ENCODE peak calls at places on chromosomes 3 and 15, in seven cellular contexts. J is fibroblast of mammary gland; G is small intestine; A is psoas muscle; B is adipocyte; H is keratinocyte; Q is CD8-positive, alpha-beta T cell. M is an unnamed sample.

GRCh38 chr3:130834476-130834875 is 59.4 kb upstream of the ATP2C1 start:
- DNase-seq in Q (no peak), H (no peak), A (no peak), J (peak; percentile 51), G (no peak), B (peak; percentile 25), M (peak; percentile 44)

GRCh38 chr3:172749201-172749965 is 1.1 kb upstream of the ECT2 start:
- DNase-seq in H (no peak), A (no peak), Q (no peak), J (peak; percentile 96), G (peak; percentile 60), B (peak; percentile 92), M (peak; percentile 92)

GRCh38 chr3:8767667-8768363 is 1.6 kb downstream of the OXTR start:
- DNase-seq in G (peak; percentile 50), J (no peak), Q (no peak), B (peak; percentile 46), A (no peak), H (peak; percentile 28), M (peak; percentile 86)

GRCh38 chr15:69096197-69096596 is 64.2 kb upstream of the GLCE start:
- DNase-seq in J (peak; percentile 37), G (no peak), H (no peak), B (no peak), A (no peak), Q (no peak), M (no peak)

GRCh38 chr3:105744202-105744601 is 124.6 kb downstream of the CBLB start:
- DNase-seq in G (no peak), H (no peak), A (no peak), Q (no peak), B (no peak), J (no peak), M (no peak)

GRCh38 chr3:97871206-97871605 is 49.4 kb downstream of the CRYBG3 start:
- DNase-seq in B (peak; percentile 53), A (no peak), H (no peak), Q (no peak), G (no peak), J (peak; percentile 71), M (no peak)

GRCh38 chr3:107416886-107417285 is 39.6 kb downstream of the CCDC54 start:
- DNase-seq in A (no peak), B (peak; percentile 51), H (peak; percentile 9), J (peak; percentile 34), G (no peak), Q (no peak), M (peak; percentile 76)

GRCh38 chr3:14959358-14959943 is 12.1 kb downstream of the NR2C2 start:
- DNase-seq in J (no peak), A (no peak), Q (no peak), G (no peak), B (no peak), H (no peak), M (no peak)

GRCh38 chr15:70308011-70308761 is 210.5 kb upstream of the TLE3 start:
- DNase-seq in G (peak; percentile 54), Q (no peak), B (no peak), J (no peak), A (no peak), H (no peak), M (no peak)

GRCh38 chr15:46127361-46127874 is 492.6 kb downstream of the SQOR start:
- DNase-seq in G (no peak), Q (no peak), B (no peak), A (no peak), H (no peak), J (no peak), M (peak; percentile 2)

GRCh38 chr3:134364936-134365765 is 9.1 kb downstream of the AMOTL2 start:
- DNase-seq in H (no peak), B (no peak), A (no peak), J (peak; percentile 54), G (no peak), Q (no peak), M (no peak)

GRCh38 chr3:108453541-108454057 is 56.8 kb downstream of the MYH15 start:
- DNase-seq in Q (no peak), H (no peak), G (peak; percentile 32), J (peak; percentile 57), B (no peak), A (no peak), M (no peak)

GRCh38 chr15:88714782-88715372 is 76.1 kb downstream of the ISG20 start:
- DNase-seq in J (no peak), Q (no peak), A (no peak), H (no peak), B (no peak), G (no peak), M (no peak)

GRCh38 chr3:107431298-107432012 is 54.2 kb downstream of the CCDC54 start:
- DNase-seq in G (peak; percentile 64), H (no peak), J (peak; percentile 59), Q (peak; percentile 62), A (peak; percentile 77), B (peak; percentile 81), M (peak; percentile 57)

GRCh38 chr15:52496175-52496574 is 32.5 kb downstream of the MYO5A start:
- DNase-seq in Q (no peak), H (no peak), B (no peak), G (no peak), J (no peak), A (no peak), M (no peak)

GRCh38 chr3:117589454-117589853 is 879.9 kb downstream of the TUSC7 start:
- DNase-seq in J (no peak), B (no peak), A (no peak), H (no peak), Q (no peak), G (no peak), M (no peak)

GRCh38 chr15:48334260-48334659 is 3.0 kb downstream of the DUT start:
- DNase-seq in J (no peak), G (no peak), B (no peak), H (no peak), Q (no peak), A (no peak), M (peak; percentile 13)

GRCh38 chr3:24202071-24202470 is 257.0 kb downstream of the NR1D2 start:
- DNase-seq in Q (no peak), A (no peak), J (peak; percentile 76), H (no peak), G (no peak), B (peak; percentile 63), M (no peak)

GRCh38 chr15:91946914-91947313 is 93.4 kb downstream of the SLCO3A1 start:
- DNase-seq in A (no peak), B (no peak), Q (no peak), H (no peak), J (no peak), G (no peak), M (no peak)

GRCh38 chr3:189457201-189457607 is 174.0 kb upstream of the TP63 start:
- DNase-seq in H (peak; percentile 26), G (no peak), J (peak; percentile 35), Q (no peak), B (no peak), A (no peak), M (peak; percentile 80)

GRCh38 chr3:29286841-29287240 is 6.0 kb downstream of the RBMS3 start:
- DNase-seq in B (peak; percentile 88), H (no peak), J (peak; percentile 90), G (no peak), Q (no peak), A (no peak), M (peak; percentile 24)

GRCh38 chr15:92949604-92950249 is 49.6 kb downstream of the CHD2 start:
- DNase-seq in Q (no peak), A (no peak), B (no peak), H (peak; percentile 13), G (no peak), J (peak; percentile 12), M (peak; percentile 81)

GRCh38 chr3:12287727-12288465 is 974 bp upstream of the PPARG start:
- DNase-seq in H (no peak), J (no peak), Q (no peak), G (peak; percentile 64), B (peak; percentile 82), A (peak; percentile 39), M (peak; percentile 19)

GRCh38 chr15:63332367-63333078 is 49.1 kb downstream of the CA12 start:
- DNase-seq in Q (no peak), J (peak; percentile 97), G (no peak), B (peak; percentile 84), H (peak; percentile 65), A (no peak), M (peak; percentile 98)

GRCh38 chr15:89905846-89906378 is 6.8 kb downstream of the ARPIN start:
- DNase-seq in B (no peak), A (no peak), J (no peak), G (no peak), Q (no peak), H (no peak), M (no peak)

GRCh38 chr15:40928975-40929729 is at the start of gene DLL4:
- DNase-seq in H (no peak), A (peak; percentile 56), Q (no peak), J (peak; percentile 21), G (peak; percentile 69), B (peak; percentile 65), M (peak; percentile 62)

GRCh38 chr15:49467782-49468181 is 44.7 kb downstream of the FGF7 start:
- DNase-seq in H (no peak), J (no peak), B (peak; percentile 59), A (no peak), G (no peak), Q (no peak), M (no peak)
- H3K4me3 ChIP-seq in H (no peak overlapping the region), J (no peak overlapping the region), B (peak overlapping the region; percentile 73), A (no peak overlapping the region), G (no peak overlapping the region), Q (no peak overlapping the region), M (no peak overlapping the region)

GRCh38 chr3:126355777-126356372 is 1.3 kb downstream of the KLF15 start:
- DNase-seq in B (peak; percentile 92), H (no peak), G (peak; percentile 54), Q (no peak), A (peak; percentile 98), J (peak; percentile 87), M (no peak)
- H3K4me3 ChIP-seq in B (peak overlapping the region; percentile 92), H (no peak overlapping the region), G (peak overlapping the region; percentile 64), Q (peak overlapping the region; percentile 52), A (peak overlapping the region; percentile 74), J (peak overlapping the region; percentile 52), M (peak overlapping the region; percentile 12)

GRCh38 chr3:32843504-32844321 is 25.9 kb downstream of the TRIM71 start:
- DNase-seq in H (no peak), Q (no peak), G (no peak), J (no peak), A (no peak), B (no peak), M (no peak)
- H3K4me3 ChIP-seq in H (no peak overlapping the region), Q (no peak overlapping the region), G (no peak overlapping the region), J (no peak overlapping the region), A (no peak overlapping the region), B (no peak overlapping the region), M (no peak overlapping the region)

GRCh38 chr15:59005579-59005978 is 18.1 kb downstream of the RNF111 start:
- DNase-seq in Q (no peak), J (no peak), B (no peak), G (no peak), A (no peak), H (no peak), M (no peak)

GRCh38 chr15:59011262-59011947 is 23.9 kb downstream of the RNF111 start:
- DNase-seq in H (no peak), G (no peak), J (no peak), B (no peak), Q (no peak), A (no peak), M (no peak)

GRCh38 chr15:59013246-59013645 is 25.8 kb downstream of the RNF111 start:
- DNase-seq in H (no peak), G (no peak), B (no peak), A (no peak), J (no peak), Q (no peak), M (no peak)

GRCh38 chr15:59002418-59002859 is 15.0 kb downstream of the RNF111 start:
- DNase-seq in G (peak; percentile 6), J (no peak), Q (no peak), H (no peak), A (no peak), B (no peak), M (no peak)

GRCh38 chr15:59008086-59008485 is 20.6 kb downstream of the RNF111 start:
- DNase-seq in G (no peak), Q (no peak), A (no peak), B (no peak), J (no peak), H (no peak), M (no peak)
- H3K4me3 ChIP-seq in G (no peak overlapping the region), Q (no peak overlapping the region), A (no peak overlapping the region), B (no peak overlapping the region), J (no peak overlapping the region), H (no peak overlapping the region), M (no peak overlapping the region)